ENCODE peak calls at places on chromosomes 16 and 17, in nine cellular contexts. One of them, this sample, is unnamed.

GRCh38 chr16:54633943-54634362 is 296.7 kb upstream of the IRX5 start:
- DNase-seq in aorta: peak
- DNase-seq in hypothalamus: peak
- DNase-seq in activated effector memory CD4-positive, alpha-beta T cell treated with Interleukin-2 at 50 U/mL for 16 hours: no peak
- DNase-seq in tibial nerve: peak
- DNase-seq in HT-29: peak
- DNase-seq in osteocyte: no peak
- DNase-seq in activated CD4-positive, alpha-beta memory T cell treated with anti-CD3 and anti-CD28 coated beads, Interleukin-2, amount 10 ng/mL, durations not matched to agents 7 days and 5 days: no peak
- DNase-seq in germinal center: no peak
- DNase-seq in this sample: no peak

GRCh38 chr16:85306793-85307551 is 194.7 kb upstream of the CIBAR2 start:
- DNase-seq in HT-29: no peak
- DNase-seq in aorta: no peak
- DNase-seq in hypothalamus: no peak
- DNase-seq in tibial nerve: no peak
- DNase-seq in osteocyte: no peak
- DNase-seq in activated CD4-positive, alpha-beta memory T cell treated with anti-CD3 and anti-CD28 coated beads, Interleukin-2, amount 10 ng/mL, durations not matched to agents 7 days and 5 days: no peak
- DNase-seq in germinal center: no peak
- DNase-seq in activated effector memory CD4-positive, alpha-beta T cell treated with Interleukin-2 at 50 U/mL for 16 hours: no peak
- DNase-seq in this sample: no peak

GRCh38 chr16:73572135-73572534 is 524.2 kb upstream of the ZFHX3 start:
- DNase-seq in osteocyte: no peak
- DNase-seq in hypothalamus: peak
- DNase-seq in tibial nerve: no peak
- DNase-seq in HT-29: peak
- DNase-seq in activated effector memory CD4-positive, alpha-beta T cell treated with Interleukin-2 at 50 U/mL for 16 hours: no peak
- DNase-seq in activated CD4-positive, alpha-beta memory T cell treated with anti-CD3 and anti-CD28 coated beads, Interleukin-2, amount 10 ng/mL, durations not matched to agents 7 days and 5 days: no peak
- DNase-seq in germinal center: no peak
- DNase-seq in aorta: peak
- DNase-seq in this sample: no peak

GRCh38 chr17:65627892-65628622 is 66.6 kb upstream of the AXIN2 start:
- DNase-seq in HT-29: peak
- DNase-seq in activated effector memory CD4-positive, alpha-beta T cell treated with Interleukin-2 at 50 U/mL for 16 hours: no peak
- DNase-seq in germinal center: no peak
- DNase-seq in activated CD4-positive, alpha-beta memory T cell treated with anti-CD3 and anti-CD28 coated beads, Interleukin-2, amount 10 ng/mL, durations not matched to agents 7 days and 5 days: no peak
- DNase-seq in osteocyte: no peak
- DNase-seq in tibial nerve: no peak
- DNase-seq in hypothalamus: no peak
- DNase-seq in aorta: peak
- DNase-seq in this sample: peak

GRCh38 chr17:11880714-11881113 is 116.6 kb downstream of the ZNF18 start:
- DNase-seq in HT-29: peak
- DNase-seq in aorta: no peak
- DNase-seq in osteocyte: no peak
- DNase-seq in germinal center: no peak
- DNase-seq in activated CD4-positive, alpha-beta memory T cell treated with anti-CD3 and anti-CD28 coated beads, Interleukin-2, amount 10 ng/mL, durations not matched to agents 7 days and 5 days: no peak
- DNase-seq in activated effector memory CD4-positive, alpha-beta T cell treated with Interleukin-2 at 50 U/mL for 16 hours: no peak
- DNase-seq in hypothalamus: no peak
- DNase-seq in tibial nerve: no peak
- DNase-seq in this sample: no peak

GRCh38 chr17:39461911-39462641 is 790 bp downstream of the CDK12 start:
- DNase-seq in hypothalamus: peak
- DNase-seq in aorta: no peak
- DNase-seq in osteocyte: no peak
- DNase-seq in activated CD4-positive, alpha-beta memory T cell treated with anti-CD3 and anti-CD28 coated beads, Interleukin-2, amount 10 ng/mL, durations not matched to agents 7 days and 5 days: peak
- DNase-seq in activated effector memory CD4-positive, alpha-beta T cell treated with Interleukin-2 at 50 U/mL for 16 hours: no peak
- DNase-seq in HT-29: peak
- DNase-seq in tibial nerve: peak
- DNase-seq in germinal center: peak
- DNase-seq in this sample: peak

GRCh38 chr17:83125515-83126274 is 46.3 kb downstream of the METRNL start:
- DNase-seq in aorta: peak
- DNase-seq in germinal center: no peak
- DNase-seq in osteocyte: no peak
- DNase-seq in hypothalamus: no peak
- DNase-seq in tibial nerve: peak
- DNase-seq in HT-29: no peak
- DNase-seq in activated CD4-positive, alpha-beta memory T cell treated with anti-CD3 and anti-CD28 coated beads, Interleukin-2, amount 10 ng/mL, durations not matched to agents 7 days and 5 days: peak
- DNase-seq in activated effector memory CD4-positive, alpha-beta T cell treated with Interleukin-2 at 50 U/mL for 16 hours: no peak
- DNase-seq in this sample: no peak

GRCh38 chr17:57073626-57074025 is 11.4 kb upstream of the AKAP1 start:
- DNase-seq in activated CD4-positive, alpha-beta memory T cell treated with anti-CD3 and anti-CD28 coated beads, Interleukin-2, amount 10 ng/mL, durations not matched to agents 7 days and 5 days: no peak
- DNase-seq in tibial nerve: no peak
- DNase-seq in aorta: no peak
- DNase-seq in hypothalamus: no peak
- DNase-seq in germinal center: no peak
- DNase-seq in osteocyte: no peak
- DNase-seq in HT-29: no peak
- DNase-seq in activated effector memory CD4-positive, alpha-beta T cell treated with Interleukin-2 at 50 U/mL for 16 hours: no peak
- DNase-seq in this sample: no peak

GRCh38 chr16:8869212-8869987 is 594 bp upstream of the CARHSP1 start:
- DNase-seq in hypothalamus: no peak
- DNase-seq in activated effector memory CD4-positive, alpha-beta T cell treated with Interleukin-2 at 50 U/mL for 16 hours: no peak
- DNase-seq in germinal center: peak
- DNase-seq in tibial nerve: no peak
- DNase-seq in activated CD4-positive, alpha-beta memory T cell treated with anti-CD3 and anti-CD28 coated beads, Interleukin-2, amount 10 ng/mL, durations not matched to agents 7 days and 5 days: no peak
- DNase-seq in HT-29: no peak
- DNase-seq in aorta: no peak
- DNase-seq in osteocyte: no peak
- DNase-seq in this sample: no peak

GRCh38 chr16:69709456-69710084 is 16.8 kb downstream of the NQO1 start:
- DNase-seq in tibial nerve: peak
- DNase-seq in aorta: no peak
- DNase-seq in HT-29: peak
- DNase-seq in osteocyte: no peak
- DNase-seq in activated effector memory CD4-positive, alpha-beta T cell treated with Interleukin-2 at 50 U/mL for 16 hours: no peak
- DNase-seq in activated CD4-positive, alpha-beta memory T cell treated with anti-CD3 and anti-CD28 coated beads, Interleukin-2, amount 10 ng/mL, durations not matched to agents 7 days and 5 days: no peak
- DNase-seq in germinal center: peak
- DNase-seq in hypothalamus: no peak
- DNase-seq in this sample: no peak

GRCh38 chr16:68389006-68389405 is 59.3 kb downstream of the SMPD3 start:
- DNase-seq in hypothalamus: peak
- DNase-seq in osteocyte: no peak
- DNase-seq in aorta: no peak
- DNase-seq in activated effector memory CD4-positive, alpha-beta T cell treated with Interleukin-2 at 50 U/mL for 16 hours: no peak
- DNase-seq in tibial nerve: no peak
- DNase-seq in activated CD4-positive, alpha-beta memory T cell treated with anti-CD3 and anti-CD28 coated beads, Interleukin-2, amount 10 ng/mL, durations not matched to agents 7 days and 5 days: no peak
- DNase-seq in HT-29: no peak
- DNase-seq in germinal center: no peak
- DNase-seq in this sample: no peak

GRCh38 chr17:71460943-71461342 is 659.9 kb upstream of the SOX9 start:
- DNase-seq in HT-29: peak
- DNase-seq in hypothalamus: peak
- DNase-seq in tibial nerve: peak
- DNase-seq in aorta: no peak
- DNase-seq in activated CD4-positive, alpha-beta memory T cell treated with anti-CD3 and anti-CD28 coated beads, Interleukin-2, amount 10 ng/mL, durations not matched to agents 7 days and 5 days: no peak
- DNase-seq in germinal center: no peak
- DNase-seq in osteocyte: no peak
- DNase-seq in activated effector memory CD4-positive, alpha-beta T cell treated with Interleukin-2 at 50 U/mL for 16 hours: no peak
- DNase-seq in this sample: peak

GRCh38 chr17:17075037-17075755 is 32.9 kb downstream of the MPRIP start:
- DNase-seq in tibial nerve: peak
- DNase-seq in germinal center: no peak
- DNase-seq in osteocyte: no peak
- DNase-seq in activated effector memory CD4-positive, alpha-beta T cell treated with Interleukin-2 at 50 U/mL for 16 hours: no peak
- DNase-seq in aorta: peak
- DNase-seq in activated CD4-positive, alpha-beta memory T cell treated with anti-CD3 and anti-CD28 coated beads, Interleukin-2, amount 10 ng/mL, durations not matched to agents 7 days and 5 days: no peak
- DNase-seq in HT-29: no peak
- DNase-seq in hypothalamus: no peak
- DNase-seq in this sample: peak

GRCh38 chr17:7716299-7716886 is 1.2 kb upstream of the DNAH2 start:
- DNase-seq in hypothalamus: no peak
- DNase-seq in HT-29: no peak
- DNase-seq in activated CD4-positive, alpha-beta memory T cell treated with anti-CD3 and anti-CD28 coated beads, Interleukin-2, amount 10 ng/mL, durations not matched to agents 7 days and 5 days: no peak
- DNase-seq in aorta: no peak
- DNase-seq in tibial nerve: no peak
- DNase-seq in germinal center: no peak
- DNase-seq in activated effector memory CD4-positive, alpha-beta T cell treated with Interleukin-2 at 50 U/mL for 16 hours: no peak
- DNase-seq in osteocyte: no peak
- DNase-seq in this sample: no peak

GRCh38 chr16:24036614-24037013 is 200.8 kb downstream of the PRKCB start:
- DNase-seq in HT-29: peak
- DNase-seq in tibial nerve: peak
- DNase-seq in activated effector memory CD4-positive, alpha-beta T cell treated with Interleukin-2 at 50 U/mL for 16 hours: no peak
- DNase-seq in germinal center: peak
- DNase-seq in activated CD4-positive, alpha-beta memory T cell treated with anti-CD3 and anti-CD28 coated beads, Interleukin-2, amount 10 ng/mL, durations not matched to agents 7 days and 5 days: peak
- DNase-seq in aorta: no peak
- DNase-seq in hypothalamus: peak
- DNase-seq in osteocyte: no peak
- DNase-seq in this sample: peak

GRCh38 chr16:60180609-60181008 is 1446.5 kb upstream of the GOT2 start:
- DNase-seq in aorta: no peak
- DNase-seq in HT-29: no peak
- DNase-seq in germinal center: no peak
- DNase-seq in activated CD4-positive, alpha-beta memory T cell treated with anti-CD3 and anti-CD28 coated beads, Interleukin-2, amount 10 ng/mL, durations not matched to agents 7 days and 5 days: no peak
- DNase-seq in activated effector memory CD4-positive, alpha-beta T cell treated with Interleukin-2 at 50 U/mL for 16 hours: no peak
- DNase-seq in osteocyte: no peak
- DNase-seq in tibial nerve: no peak
- DNase-seq in hypothalamus: no peak
- DNase-seq in this sample: no peak

This sample was measured in Peyer's patch.